ENCODE peak calls at places on chromosomes 11 and 22, in five cellular contexts. G is HCT116, S is transverse colon, L is breast epithelium, J is WERI-Rb-1. Y is an unnamed sample. For H3K9me3, the result is how much of the 10 kb centered on the place peaks cover.

GRCh38 chr22:48112687-48113521 is 1350.5 kb downstream of the TBC1D22A start:
- DNase-seq in G (no peak), S (no peak), L (no peak), J (no peak), Y (no peak)

GRCh38 chr11:69292221-69292648 is 1.7 kb upstream of the MYEOV start:
- DNase-seq in G (no peak), S (peak), L (no peak), J (peak), Y (no peak)

GRCh38 chr11:6705905-6706535 is 22.9 kb upstream of the MRPL17 start:
- DNase-seq in G (no peak), S (peak), L (no peak), J (peak), Y (no peak)

GRCh38 chr11:5603326-5603725 is 6.9 kb downstream of the TRIM6 start:
- DNase-seq in G (no peak), S (no peak), L (peak), J (no peak), Y (no peak)

GRCh38 chr11:84164722-84165121 is 878.6 kb upstream of the CCDC90B start:
- DNase-seq in G (no peak), S (no peak), L (no peak), J (no peak), Y (no peak)

GRCh38 chr11:120563698-120564572 is 52.4 kb downstream of the GRIK4 start:
- DNase-seq in G (no peak), S (no peak), L (no peak), J (no peak), Y (no peak)

GRCh38 chr11:65503606-65503922 is 4.7 kb downstream of the MALAT1 start:
- DNase-seq in G (no peak), S (no peak), L (no peak), J (no peak), Y (no peak)

GRCh38 chr11:28241760-28242159 is 133.6 kb downstream of the METTL15 start:
- DNase-seq in G (no peak), S (no peak), L (no peak), J (no peak), Y (no peak)

GRCh38 chr11:64637346-64638016 is 46.5 kb downstream of the SLC22A12 start:
- DNase-seq in G (no peak), S (no peak), L (no peak), J (no peak), Y (no peak)

GRCh38 chr11:6083129-6083528 is 24.4 kb upstream of the OR56B4 start:
- DNase-seq in G (no peak), S (no peak), L (no peak), J (no peak), Y (no peak)

GRCh38 chr11:57485217-57486007 is 25.1 kb downstream of the RTN4RL2 start:
- DNase-seq in G (no peak), S (no peak), L (no peak), J (no peak), Y (no peak)

GRCh38 chr11:19689281-19689975 is 23.2 kb upstream of the NAV2 start:
- DNase-seq in G (no peak), S (no peak), L (no peak), J (no peak), Y (no peak)
- H3K9me3 ChIP-seq in G (under half), S (under half), L (under half), J (under half), Y (under half)

GRCh38 chr11:78417175-78417887 is at the start of gene GAB2:
- DNase-seq in G (no peak), S (peak), L (no peak), J (peak), Y (no peak)
- TF ChIP-seq CTCF in G (no peak), S (no peak), L (no peak), J (no peak), Y (no peak)

GRCh38 chr11:3123761-3124733 is 41.1 kb downstream of the OSBPL5 start:
- DNase-seq in G (peak), S (peak), L (peak), J (no peak), Y (peak)
- H3K27ac ChIP-seq in G (peak), S (peak), L (peak), J (no peak), Y (peak)

DNA sequence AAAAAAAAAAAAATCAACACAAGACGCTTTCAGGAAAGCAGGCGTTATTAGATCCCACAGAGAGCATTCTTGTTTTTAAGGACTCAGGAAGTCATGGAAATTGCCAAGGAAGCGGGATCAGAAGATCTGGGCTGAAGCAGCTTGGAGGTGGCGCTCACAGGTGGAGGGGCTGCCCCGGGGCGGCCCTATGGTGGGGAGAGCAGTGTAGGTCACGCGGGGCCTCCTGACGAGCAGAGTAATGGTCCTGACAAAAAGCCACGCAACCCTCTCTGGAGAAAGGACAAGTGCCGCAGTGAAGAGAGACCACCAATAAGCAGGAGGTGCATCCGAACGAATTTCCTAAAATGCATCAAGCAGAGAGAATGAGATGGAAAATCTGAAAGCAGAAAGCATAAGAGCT is 407.0 kb downstream of the BRD1 start:
- DNase-seq in G (no peak), S (no peak), L (no peak), J (no peak), Y (no peak)
- H3K9me3 ChIP-seq in G (under half), S (under half), L (under half), J (under half), Y (under half)

GRCh38 chr11:74697722-74698121 is 33.5 kb downstream of the CHRDL2 start:
- DNase-seq in G (no peak), S (no peak), L (no peak), J (no peak), Y (no peak)

GRCh38 chr11:74703211-74703610 is 28.0 kb downstream of the CHRDL2 start:
- DNase-seq in G (no peak), S (no peak), L (no peak), J (no peak), Y (no peak)

GRCh38 chr11:74699615-74700396 is 31.4 kb downstream of the CHRDL2 start:
- DNase-seq in G (no peak), S (no peak), L (no peak), J (no peak), Y (no peak)

GRCh38 chr11:74702383-74703007 is 28.7 kb downstream of the CHRDL2 start:
- DNase-seq in G (peak), S (peak), L (peak), J (peak), Y (peak)

GRCh38 chr11:74701351-74701750 is 29.9 kb downstream of the CHRDL2 start:
- DNase-seq in G (peak), S (no peak), L (no peak), J (no peak), Y (no peak)
- TF ChIP-seq CTCF in G (peak), S (no peak), L (no peak), J (peak), Y (peak)

GRCh38 chr22:32760815-32761214 is 40.7 kb upstream of the TIMP3 start:
- DNase-seq in G (no peak), S (peak), L (no peak), J (no peak), Y (no peak)

GRCh38 chr22:32758866-32759385 is 42.6 kb upstream of the TIMP3 start:
- DNase-seq in G (no peak), S (no peak), L (no peak), J (no peak), Y (no peak)

GRCh38 chr22:32764330-32765116 is 37.0 kb upstream of the TIMP3 start:
- DNase-seq in G (no peak), S (peak), L (peak), J (peak), Y (no peak)

GRCh38 chr22:32761251-32761903 is 40.1 kb upstream of the TIMP3 start:
- DNase-seq in G (no peak), S (no peak), L (no peak), J (no peak), Y (no peak)

GRCh38 chr22:32760396-32760795 is 41.1 kb upstream of the TIMP3 start:
- DNase-seq in G (no peak), S (no peak), L (no peak), J (no peak), Y (no peak)
- H3K27ac ChIP-seq in G (no peak), S (no peak), L (peak), J (no peak), Y (peak)

DNA sequence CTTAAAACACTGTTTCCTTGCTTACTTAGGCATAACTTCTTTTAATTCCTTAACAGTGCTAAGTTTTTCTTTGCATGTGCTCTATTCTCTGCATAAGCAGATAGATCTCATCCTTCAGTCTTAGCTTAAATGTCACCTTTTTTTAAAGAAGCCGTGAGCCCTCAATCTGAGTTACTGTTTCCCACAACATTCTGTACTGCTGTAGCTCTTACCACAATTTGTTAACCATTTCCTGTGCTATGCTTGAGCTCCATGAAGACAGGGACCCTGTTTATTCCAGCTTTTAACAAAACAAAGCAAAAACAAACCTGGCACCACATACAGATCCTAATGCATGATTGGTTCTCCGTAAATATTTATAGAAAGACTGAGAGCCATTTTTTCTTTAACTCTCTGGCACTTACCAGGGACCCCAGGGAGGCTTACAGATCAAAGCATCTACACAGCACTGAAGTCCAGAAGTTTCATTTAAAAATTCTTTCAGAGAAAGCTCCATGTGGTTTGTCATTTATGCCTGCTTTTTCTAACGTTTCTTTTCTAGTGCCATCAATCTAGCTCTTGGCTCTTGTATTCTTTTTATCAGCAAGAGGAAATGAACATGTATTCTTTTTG is 74.9 kb downstream of the DYNC2H1 start:
- DNase-seq in G (no peak), S (no peak), L (no peak), J (no peak), Y (no peak)
- H3K9me3 ChIP-seq in G (under half), S (under half), L (under half), J (under half), Y (under half)

GRCh38 chr11:92226331-92227232 is 2.0 kb downstream of the FAT3 start:
- DNase-seq in G (no peak), S (no peak), L (no peak), J (peak), Y (no peak)

GRCh38 chr11:92227233-92227593 is 2.6 kb downstream of the FAT3 start:
- DNase-seq in G (no peak), S (no peak), L (no peak), J (peak), Y (no peak)

GRCh38 chr11:92224394-92225205 is at the start of gene FAT3:
- DNase-seq in G (no peak), S (no peak), L (no peak), J (peak), Y (peak)

GRCh38 chr11:92225206-92225562 is 566 bp downstream of the FAT3 start:
- DNase-seq in G (no peak), S (no peak), L (no peak), J (peak), Y (no peak)

GRCh38 chr11:92225563-92226308 is 1.1 kb downstream of the FAT3 start:
- DNase-seq in G (no peak), S (no peak), L (no peak), J (peak), Y (peak)
- TF ChIP-seq CTCF in G (no peak), S (no peak), L (no peak), J (peak), Y (peak)